ENCODE peak calls at places on chromosome 15, in nine cellular contexts. One of them, this sample, is unnamed.

GRCh38 chr15:49844390-49844789 is 223.5 kb downstream of the DTWD1 start:
- DNase-seq in breast epithelium: no peak
- DNase-seq in tibial nerve: no peak
- DNase-seq in heart left ventricle: no peak
- DNase-seq in HepG2: peak; percentile 35
- DNase-seq in transverse colon: peak; percentile 63
- DNase-seq in IMR-90: no peak
- DNase-seq in spleen: no peak
- DNase-seq in prostate gland: no peak
- DNase-seq in this sample: no peak

GRCh38 chr15:67013696-67014095 is 51.7 kb upstream of the SMAD3 start:
- DNase-seq in prostate gland: no peak
- DNase-seq in heart left ventricle: peak; percentile 74
- DNase-seq in HepG2: no peak
- DNase-seq in IMR-90: peak; percentile 80
- DNase-seq in tibial nerve: no peak
- DNase-seq in transverse colon: no peak
- DNase-seq in spleen: no peak
- DNase-seq in breast epithelium: no peak
- DNase-seq in this sample: no peak

GRCh38 chr15:92097473-92098178 is 244.1 kb downstream of the SLCO3A1 start:
- DNase-seq in spleen: no peak
- DNase-seq in prostate gland: peak; percentile 49
- DNase-seq in heart left ventricle: no peak
- DNase-seq in IMR-90: peak; percentile 46
- DNase-seq in breast epithelium: no peak
- DNase-seq in transverse colon: peak; percentile 46
- DNase-seq in HepG2: peak; percentile 30
- DNase-seq in tibial nerve: peak; percentile 46
- DNase-seq in this sample: no peak

GRCh38 chr15:69881310-69881660 is 216.4 kb downstream of the TLE3 start:
- DNase-seq in IMR-90: no peak
- DNase-seq in heart left ventricle: no peak
- DNase-seq in HepG2: no peak
- DNase-seq in tibial nerve: no peak
- DNase-seq in breast epithelium: no peak
- DNase-seq in spleen: no peak
- DNase-seq in transverse colon: no peak
- DNase-seq in prostate gland: no peak
- DNase-seq in this sample: no peak

GRCh38 chr15:45442497-45443135 is 64.3 kb upstream of the GATM start:
- DNase-seq in tibial nerve: no peak
- DNase-seq in breast epithelium: no peak
- DNase-seq in prostate gland: no peak
- DNase-seq in HepG2: no peak
- DNase-seq in transverse colon: no peak
- DNase-seq in IMR-90: peak; percentile 78
- DNase-seq in spleen: peak; percentile 3
- DNase-seq in heart left ventricle: no peak
- DNase-seq in this sample: no peak

GRCh38 chr15:63287109-63287508 is 9.7 kb downstream of the APH1B start:
- DNase-seq in prostate gland: no peak
- DNase-seq in IMR-90: peak; percentile 48
- DNase-seq in heart left ventricle: no peak
- DNase-seq in HepG2: no peak
- DNase-seq in breast epithelium: no peak
- DNase-seq in tibial nerve: no peak
- DNase-seq in spleen: no peak
- DNase-seq in transverse colon: no peak
- DNase-seq in this sample: no peak

GRCh38 chr15:79682851-79683288 is 213.9 kb downstream of the MTHFS start:
- DNase-seq in heart left ventricle: no peak
- DNase-seq in breast epithelium: no peak
- DNase-seq in HepG2: no peak
- DNase-seq in tibial nerve: no peak
- DNase-seq in IMR-90: peak; percentile 47
- DNase-seq in transverse colon: no peak
- DNase-seq in spleen: no peak
- DNase-seq in prostate gland: no peak
- DNase-seq in this sample: no peak

GRCh38 chr15:31328999-31329639 is 2.5 kb downstream of the KLF13 start:
- DNase-seq in prostate gland: no peak
- DNase-seq in spleen: peak; percentile 91
- DNase-seq in transverse colon: peak; percentile 67
- DNase-seq in IMR-90: no peak
- DNase-seq in HepG2: no peak
- DNase-seq in tibial nerve: no peak
- DNase-seq in breast epithelium: no peak
- DNase-seq in heart left ventricle: no peak
- DNase-seq in this sample: no peak

GRCh38 chr15:68056097-68056865 is 2.2 kb downstream of the PIAS1 start:
- DNase-seq in IMR-90: no peak
- DNase-seq in breast epithelium: no peak
- DNase-seq in prostate gland: no peak
- DNase-seq in HepG2: no peak
- DNase-seq in spleen: no peak
- DNase-seq in heart left ventricle: no peak
- DNase-seq in transverse colon: no peak
- DNase-seq in tibial nerve: no peak
- DNase-seq in this sample: no peak

GRCh38 chr15:68054658-68055223 is 626 bp downstream of the PIAS1 start:
- DNase-seq in tibial nerve: peak; percentile 36
- DNase-seq in transverse colon: peak; percentile 62
- DNase-seq in spleen: peak; percentile 92
- DNase-seq in IMR-90: peak; percentile 21
- DNase-seq in prostate gland: peak; percentile 38
- DNase-seq in breast epithelium: peak; percentile 36
- DNase-seq in HepG2: peak; percentile 44
- DNase-seq in heart left ventricle: peak; percentile 65
- DNase-seq in this sample: peak; percentile 22

GRCh38 chr15:68053701-68053996 is 466 bp upstream of the PIAS1 start:
- DNase-seq in prostate gland: no peak
- DNase-seq in tibial nerve: no peak
- DNase-seq in breast epithelium: no peak
- DNase-seq in IMR-90: no peak
- DNase-seq in heart left ventricle: no peak
- DNase-seq in transverse colon: no peak
- DNase-seq in spleen: no peak
- DNase-seq in HepG2: no peak
- DNase-seq in this sample: no peak

GRCh38 chr15:68053997-68054657 is at the start of gene PIAS1:
- DNase-seq in heart left ventricle: peak; percentile 97
- DNase-seq in IMR-90: peak; percentile 83
- DNase-seq in HepG2: peak; percentile 89
- DNase-seq in breast epithelium: peak; percentile 93
- DNase-seq in tibial nerve: peak; percentile 86
- DNase-seq in prostate gland: peak; percentile 93
- DNase-seq in spleen: peak; percentile 99
- DNase-seq in transverse colon: peak; percentile 95
- DNase-seq in this sample: peak; percentile 65

DNA sequence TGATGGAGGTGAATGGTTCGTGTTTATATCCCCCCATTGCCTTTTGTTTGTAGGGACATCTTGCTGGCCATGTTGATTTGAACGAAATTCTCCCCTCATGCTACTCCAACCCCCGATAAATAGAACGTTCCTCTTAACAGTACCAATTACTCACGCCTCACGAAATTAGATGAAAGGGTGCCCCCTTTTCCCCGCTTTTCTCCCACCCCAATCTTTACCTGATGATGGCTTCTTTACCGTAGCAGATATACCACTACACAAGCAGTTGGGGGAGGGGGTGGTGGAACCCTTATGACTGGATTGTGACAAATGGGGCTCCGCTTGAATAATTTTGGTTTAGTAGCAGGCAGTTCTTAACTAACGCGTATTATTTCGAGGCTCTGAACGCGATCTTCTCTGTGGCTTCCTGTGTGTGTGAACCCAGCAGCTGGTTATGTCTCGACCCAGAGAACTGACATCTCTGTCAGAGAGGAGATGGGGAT is 1.1 kb downstream of the PIAS1 start:
- DNase-seq in transverse colon: peak; percentile 30
- DNase-seq in HepG2: no peak
- DNase-seq in tibial nerve: peak; percentile 48
- DNase-seq in IMR-90: peak; percentile 52
- DNase-seq in prostate gland: peak; percentile 26
- DNase-seq in breast epithelium: no peak
- DNase-seq in heart left ventricle: no peak
- DNase-seq in spleen: no peak
- DNase-seq in this sample: peak; percentile 19
- TF ChIP-seq POLR2A in transverse colon: no peak
- TF ChIP-seq POLR2A in HepG2: no peak
- TF ChIP-seq POLR2A in tibial nerve: peak; percentile 12
- TF ChIP-seq POLR2A in IMR-90: no peak
- TF ChIP-seq POLR2A in prostate gland: no peak
- TF ChIP-seq POLR2A in breast epithelium: no peak
- TF ChIP-seq POLR2A in heart left ventricle: no peak
- TF ChIP-seq POLR2A in spleen: no peak
- TF ChIP-seq POLR2A in this sample: no peak

DNA sequence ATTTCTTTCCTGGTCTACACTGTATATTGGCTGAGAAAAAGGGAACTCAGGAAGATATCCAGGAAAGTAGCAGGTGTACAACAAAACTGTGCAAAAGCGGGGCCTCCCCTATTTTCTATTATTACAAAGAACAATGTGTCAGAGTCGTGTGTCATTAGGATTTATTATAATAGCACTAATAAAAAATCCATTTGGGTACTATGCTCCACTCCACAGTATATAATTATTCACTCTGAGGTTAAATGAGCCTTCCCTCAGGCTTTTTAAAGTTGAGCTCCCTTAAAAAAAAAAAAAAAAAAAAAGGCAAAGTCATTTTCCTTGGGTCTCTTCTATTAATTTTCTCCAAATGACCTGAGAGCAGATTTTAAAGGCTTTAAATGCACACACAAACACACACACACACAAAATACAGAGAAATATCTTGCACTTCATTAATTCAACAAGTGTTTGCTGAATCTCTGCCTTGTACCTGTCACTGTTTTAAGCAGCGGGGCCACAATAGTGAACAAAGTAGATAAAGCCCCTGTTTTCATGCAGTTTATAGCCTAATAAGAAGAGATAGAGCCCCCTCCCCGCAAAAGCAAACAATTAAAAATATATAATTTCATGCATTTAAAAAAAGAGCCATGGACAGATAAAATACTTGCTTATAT is 1.3 kb upstream of the DPP8 start:
- DNase-seq in breast epithelium: no peak
- DNase-seq in prostate gland: no peak
- DNase-seq in IMR-90: no peak
- DNase-seq in transverse colon: no peak
- DNase-seq in tibial nerve: no peak
- DNase-seq in heart left ventricle: no peak
- DNase-seq in spleen: no peak
- DNase-seq in HepG2: no peak
- DNase-seq in this sample: no peak
- TF ChIP-seq POLR2A in breast epithelium: no peak
- TF ChIP-seq POLR2A in prostate gland: no peak
- TF ChIP-seq POLR2A in IMR-90: no peak
- TF ChIP-seq POLR2A in transverse colon: no peak
- TF ChIP-seq POLR2A in tibial nerve: no peak
- TF ChIP-seq POLR2A in heart left ventricle: no peak
- TF ChIP-seq POLR2A in spleen: no peak
- TF ChIP-seq POLR2A in HepG2: no peak
- TF ChIP-seq POLR2A in this sample: no peak

GRCh38 chr15:77573826-77574225 is 58.9 kb downstream of the LINGO1 start:
- DNase-seq in IMR-90: no peak
- DNase-seq in heart left ventricle: no peak
- DNase-seq in prostate gland: no peak
- DNase-seq in breast epithelium: no peak
- DNase-seq in HepG2: no peak
- DNase-seq in spleen: no peak
- DNase-seq in tibial nerve: no peak
- DNase-seq in transverse colon: no peak
- DNase-seq in this sample: no peak

GRCh38 chr15:77572186-77572585 is 60.5 kb downstream of the LINGO1 start:
- DNase-seq in tibial nerve: no peak
- DNase-seq in HepG2: no peak
- DNase-seq in IMR-90: no peak
- DNase-seq in prostate gland: no peak
- DNase-seq in heart left ventricle: no peak
- DNase-seq in breast epithelium: no peak
- DNase-seq in transverse colon: no peak
- DNase-seq in spleen: no peak
- DNase-seq in this sample: no peak

GRCh38 chr15:77571181-77571580 is 61.5 kb downstream of the LINGO1 start:
- DNase-seq in HepG2: no peak
- DNase-seq in prostate gland: no peak
- DNase-seq in IMR-90: no peak
- DNase-seq in spleen: no peak
- DNase-seq in tibial nerve: no peak
- DNase-seq in heart left ventricle: no peak
- DNase-seq in transverse colon: no peak
- DNase-seq in breast epithelium: no peak
- DNase-seq in this sample: no peak

GRCh38 chr15:77569647-77570186 is 63.0 kb downstream of the LINGO1 start:
- DNase-seq in transverse colon: no peak
- DNase-seq in IMR-90: no peak
- DNase-seq in HepG2: peak; percentile 44
- DNase-seq in prostate gland: no peak
- DNase-seq in breast epithelium: no peak
- DNase-seq in heart left ventricle: no peak
- DNase-seq in tibial nerve: no peak
- DNase-seq in spleen: no peak
- DNase-seq in this sample: no peak

DNA sequence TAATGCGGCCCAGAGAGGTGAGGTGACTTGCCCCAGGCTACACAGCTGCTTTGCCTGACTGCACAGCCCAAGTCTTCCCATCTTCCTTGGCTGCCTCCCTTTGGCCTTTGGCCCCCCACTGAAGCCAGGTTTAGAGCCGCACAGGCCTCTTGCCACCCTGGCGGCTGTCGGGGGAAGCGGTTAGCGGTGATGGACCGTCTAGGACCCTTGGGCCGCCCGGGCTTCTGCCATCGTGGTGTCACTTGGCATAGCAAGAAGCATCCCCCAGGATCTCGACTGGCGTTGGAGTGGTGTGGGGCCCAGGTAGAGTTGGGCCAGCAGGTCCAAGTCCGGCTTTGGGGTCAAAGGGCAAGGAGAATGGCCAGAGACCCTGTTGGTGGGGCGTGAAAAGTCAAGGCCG is 61.0 kb downstream of the LINGO1 start:
- DNase-seq in breast epithelium: no peak
- DNase-seq in prostate gland: no peak
- DNase-seq in heart left ventricle: no peak
- DNase-seq in HepG2: no peak
- DNase-seq in tibial nerve: no peak
- DNase-seq in spleen: no peak
- DNase-seq in transverse colon: no peak
- DNase-seq in IMR-90: no peak
- DNase-seq in this sample: no peak
- TF ChIP-seq POLR2A in breast epithelium: no peak
- TF ChIP-seq POLR2A in prostate gland: no peak
- TF ChIP-seq POLR2A in heart left ventricle: no peak
- TF ChIP-seq POLR2A in HepG2: no peak
- TF ChIP-seq POLR2A in tibial nerve: no peak
- TF ChIP-seq POLR2A in spleen: no peak
- TF ChIP-seq POLR2A in transverse colon: no peak
- TF ChIP-seq POLR2A in IMR-90: no peak
- TF ChIP-seq POLR2A in this sample: no peak

DNA sequence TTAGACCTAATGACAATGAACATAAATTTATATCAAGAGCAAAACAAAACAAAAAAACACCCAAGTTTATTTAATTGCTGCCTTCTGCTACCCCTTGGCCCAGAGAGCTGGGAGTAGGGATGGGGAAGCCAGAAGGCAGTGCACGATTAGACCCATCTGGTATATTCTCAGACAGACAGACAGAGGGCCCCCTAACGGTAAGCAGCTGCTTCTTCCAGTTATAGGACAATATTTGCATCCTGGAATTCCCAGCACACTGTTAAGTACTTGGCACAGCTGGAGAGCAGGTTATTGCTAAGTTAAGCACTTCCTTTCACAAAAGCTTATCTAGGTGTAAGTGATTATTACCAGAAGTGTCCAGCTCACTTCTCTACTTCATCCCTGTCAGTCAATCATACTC is 39.3 kb downstream of the C2CD4B start:
- DNase-seq in transverse colon: peak; percentile 50
- DNase-seq in prostate gland: no peak
- DNase-seq in tibial nerve: no peak
- DNase-seq in HepG2: peak; percentile 44
- DNase-seq in IMR-90: peak; percentile 50
- DNase-seq in breast epithelium: no peak
- DNase-seq in heart left ventricle: peak; percentile 29
- DNase-seq in spleen: no peak
- DNase-seq in this sample: no peak
- TF ChIP-seq POLR2A in transverse colon: no peak
- TF ChIP-seq POLR2A in prostate gland: no peak
- TF ChIP-seq POLR2A in tibial nerve: no peak
- TF ChIP-seq POLR2A in HepG2: no peak
- TF ChIP-seq POLR2A in IMR-90: no peak
- TF ChIP-seq POLR2A in breast epithelium: no peak
- TF ChIP-seq POLR2A in heart left ventricle: no peak
- TF ChIP-seq POLR2A in spleen: no peak
- TF ChIP-seq POLR2A in this sample: no peak